ENCODE peak calls at places on chromosome 1, in seven cellular contexts. D, C, N, B, S, A and I are unnamed samples.

GRCh38 chr1:183635112-183635605 is 424 bp downstream of the ARPC5 start:
- DNase-seq in C (peak; percentile 78), A (peak; percentile 35), N (peak; percentile 48), S (no peak), B (peak; percentile 33), D (peak; percentile 48), I (no peak)

GRCh38 chr1:68141079-68141800 is 90.8 kb upstream of the DIRAS3 start:
- DNase-seq in D (no peak), B (no peak), A (no peak), S (no peak), C (no peak), N (no peak), I (peak; percentile 38)

GRCh38 chr1:229027622-229028182 is 243.2 kb upstream of the RAB4A start:
- DNase-seq in C (no peak), N (peak; percentile 44), A (peak; percentile 20), S (peak; percentile 10), B (peak; percentile 42), D (no peak), I (peak; percentile 94)

GRCh38 chr1:192913683-192914082 is 104.8 kb downstream of the RGS2 start:
- DNase-seq in A (no peak), B (no peak), N (peak; percentile 81), C (no peak), S (no peak), D (no peak), I (peak; percentile 48)

GRCh38 chr1:30450148-30450817 is 273.1 kb downstream of the MATN1 start:
- DNase-seq in S (no peak), D (no peak), C (no peak), B (no peak), A (no peak), N (no peak), I (no peak)

GRCh38 chr1:47940321-47940720 is 56.9 kb downstream of the TRABD2B start:
- DNase-seq in B (no peak), A (no peak), N (no peak), S (no peak), C (peak; percentile 22), D (no peak), I (no peak)

GRCh38 chr1:206723500-206724472 is 39.1 kb downstream of the MAPKAPK2 start:
- DNase-seq in C (no peak), D (no peak), S (no peak), N (peak; percentile 56), A (no peak), B (no peak), I (no peak)

GRCh38 chr1:44237721-44238457 is 24.6 kb downstream of the DMAP1 start:
- DNase-seq in N (no peak), C (no peak), B (peak; percentile 65), D (peak; percentile 97), S (peak; percentile 38), A (peak; percentile 60), I (peak; percentile 71)

GRCh38 chr1:182120411-182121258 is 59.1 kb upstream of the ZNF648 start:
- DNase-seq in D (peak; percentile 33), N (peak; percentile 58), A (no peak), B (no peak), S (no peak), C (no peak), I (no peak)

GRCh38 chr1:921011-921837 is 2.5 kb upstream of the SAMD11 start:
- DNase-seq in S (no peak), N (peak; percentile 68), A (no peak), D (peak; percentile 79), C (no peak), B (no peak), I (peak; percentile 59)

GRCh38 chr1:235933483-235934116 is 66.9 kb upstream of the LYST start:
- DNase-seq in A (no peak), B (no peak), S (no peak), D (no peak), C (no peak), N (peak; percentile 20), I (no peak)

GRCh38 chr1:80217377-80217986 is 1211.0 kb upstream of the ADGRL4 start:
- DNase-seq in N (peak; percentile 27), B (no peak), S (no peak), D (peak; percentile 60), C (no peak), A (no peak), I (peak; percentile 33)

GRCh38 chr1:32500387-32501209 is 35.7 kb downstream of the ZBTB8B start:
- DNase-seq in D (peak; percentile 90), N (peak; percentile 81), S (peak; percentile 31), A (peak; percentile 42), C (peak; percentile 87), B (peak; percentile 26), I (peak; percentile 63)

GRCh38 chr1:212490276-212490675 is 57.6 kb downstream of the NENF start:
- DNase-seq in B (no peak), A (no peak), S (no peak), C (no peak), N (no peak), D (no peak), I (no peak)

GRCh38 chr1:46134660-46135331 is 2.4 kb upstream of the PIK3R3 start:
- DNase-seq in A (no peak), B (no peak), C (no peak), D (no peak), S (no peak), N (peak; percentile 63), I (no peak)

GRCh38 chr1:31666290-31666963 is 21.8 kb upstream of the PEF1 start:
- DNase-seq in B (no peak), A (no peak), D (no peak), N (peak; percentile 69), S (no peak), C (no peak), I (no peak)

GRCh38 chr1:231284441-231284840 is 43.4 kb downstream of the GNPAT start:
- DNase-seq in C (no peak), D (no peak), A (no peak), S (no peak), N (no peak), B (no peak), I (peak; percentile 66)

GRCh38 chr1:44811714-44812151 is 3.4 kb downstream of the BTBD19 start:
- DNase-seq in S (no peak), B (no peak), N (peak; percentile 20), D (no peak), A (no peak), C (peak; percentile 54), I (no peak)

GRCh38 chr1:58041621-58042020 is 504.9 kb downstream of the OMA1 start:
- DNase-seq in C (no peak), D (no peak), S (no peak), N (peak; percentile 47), B (no peak), A (no peak), I (no peak)

GRCh38 chr1:85361106-85361505 is 84.7 kb upstream of the BCL10 start:
- DNase-seq in C (no peak), N (peak; percentile 17), B (no peak), D (no peak), S (no peak), A (no peak), I (no peak)

GRCh38 chr1:67239738-67240137 is 67.9 kb upstream of the IL12RB2 start:
- DNase-seq in D (no peak), C (no peak), A (no peak), N (no peak), B (no peak), S (no peak), I (no peak)

GRCh38 chr1:78051005-78051404 is 5.2 kb downstream of the GIPC2 start:
- DNase-seq in N (no peak), B (no peak), D (no peak), C (no peak), S (no peak), A (no peak), I (no peak)

GRCh38 chr1:93614550-93615200 is 67.0 kb downstream of the BCAR3 start:
- DNase-seq in S (no peak), A (no peak), D (no peak), N (peak; percentile 56), B (no peak), C (no peak), I (no peak)

GRCh38 chr1:154968731-154969130 is 1.8 kb downstream of the SHC1 start:
- DNase-seq in S (no peak), B (no peak), C (no peak), A (no peak), N (no peak), D (no peak), I (no peak)

GRCh38 chr1:205528887-205529825 is 24.7 kb downstream of the CDK18 start:
- DNase-seq in N (peak; percentile 95), A (peak; percentile 93), D (peak; percentile 97), S (peak; percentile 83), B (peak; percentile 87), C (peak; percentile 89), I (peak; percentile 76)

GRCh38 chr1:83692524-83693336 is 306.2 kb downstream of the TTLL7 start:
- DNase-seq in S (no peak), N (peak; percentile 6), B (peak; percentile 40), D (peak; percentile 66), C (no peak), A (no peak), I (peak; percentile 97)

GRCh38 chr1:42258218-42258617 is 76.8 kb downstream of the FOXJ3 start:
- DNase-seq in N (no peak), C (no peak), B (no peak), D (no peak), S (no peak), A (no peak), I (no peak)